ENCODE peak calls at places on chromosome 2, in four cellular contexts. W, Q, P and H are unnamed samples.

GRCh38 chr2:119440873-119441272 is 9.2 kb downstream of the TMEM37 start:
- DNase-seq in Q (no peak), W (no peak), P (no peak), H (no peak)

GRCh38 chr2:87401726-87402345 is 346.1 kb upstream of the PLGLB2 start:
- DNase-seq in P (no peak), W (no peak), Q (no peak), H (no peak)

GRCh38 chr2:30422437-30422805 is 24.6 kb upstream of the LCLAT1 start:
- DNase-seq in Q (peak; percentile 58), P (peak; percentile 42), W (peak; percentile 34), H (no peak)

GRCh38 chr2:196957442-196957841 is 30.9 kb upstream of the PGAP1 start:
- DNase-seq in W (no peak), P (no peak), Q (no peak), H (no peak)

GRCh38 chr2:146370821-146371220 is 1474.0 kb upstream of the ACVR2A start:
- DNase-seq in W (no peak), P (peak; percentile 41), Q (peak; percentile 23), H (no peak)

GRCh38 chr2:179240481-179241451 is 23.9 kb downstream of the SESTD1 start:
- DNase-seq in P (no peak), W (peak; percentile 57), Q (no peak), H (no peak)

GRCh38 chr2:179749210-179749609 is 112.2 kb downstream of the ZNF385B start:
- DNase-seq in Q (peak; percentile 17), W (no peak), P (peak; percentile 63), H (no peak)

GRCh38 chr2:189285962-189286648 is 106.5 kb upstream of the COL5A2 start:
- DNase-seq in P (peak; percentile 92), W (peak; percentile 52), Q (peak; percentile 97), H (peak; percentile 49)

GRCh38 chr2:37460866-37461229 is 116.4 kb downstream of the QPCT start:
- DNase-seq in P (no peak), Q (no peak), W (no peak), H (no peak)

GRCh38 chr2:234444888-234445287 is 52.0 kb downstream of the ARL4C start:
- DNase-seq in Q (peak; percentile 96), P (peak; percentile 98), W (no peak), H (no peak)

GRCh38 chr2:101617188-101617587 is 80.3 kb upstream of the MAP4K4 start:
- DNase-seq in Q (peak; percentile 82), P (peak; percentile 89), W (no peak), H (no peak)

GRCh38 chr2:73718851-73719621 is 18.1 kb downstream of the TPRKB start:
- DNase-seq in Q (no peak), W (no peak), P (no peak), H (no peak)

GRCh38 chr2:173122936-173123335 is 47.3 kb downstream of the MAP3K20 start:
- DNase-seq in P (peak; percentile 57), Q (no peak), W (no peak), H (no peak)

GRCh38 chr2:163565192-163565591 is 170.6 kb downstream of the FIGN start:
- DNase-seq in P (no peak), Q (no peak), W (no peak), H (no peak)

GRCh38 chr2:168355110-168355509 is 101.0 kb upstream of the CERS6 start:
- DNase-seq in W (no peak), Q (no peak), P (no peak), H (no peak)

GRCh38 chr2:55049794-55050132 is 488 bp downstream of the RTN4 start:
- DNase-seq in Q (no peak), W (no peak), P (no peak), H (no peak)

GRCh38 chr2:173874899-173875247 is 90.3 kb downstream of the SP3 start:
- DNase-seq in P (no peak), W (no peak), Q (no peak), H (no peak)

GRCh38 chr2:45173513-45173912 is 164.3 kb upstream of the SIX2 start:
- DNase-seq in P (peak; percentile 93), Q (peak; percentile 48), W (no peak), H (peak; percentile 29)

GRCh38 chr2:98175811-98176210 is 88.8 kb downstream of the VWA3B start:
- DNase-seq in W (peak; percentile 86), Q (no peak), P (no peak), H (peak; percentile 21)

GRCh38 chr2:120760446-120761135 is 24.9 kb downstream of the GLI2 start:
- DNase-seq in Q (peak; percentile 64), W (no peak), P (peak; percentile 38), H (no peak)
- H3K79me1 ChIP-seq in Q (peaks cover 49% of the 10 kb centered on the region), W (peaks cover 50% of the 10 kb centered on the region), P (peaks cover 16% of the 10 kb centered on the region), H (peaks cover 7% of the 10 kb centered on the region)

DNA sequence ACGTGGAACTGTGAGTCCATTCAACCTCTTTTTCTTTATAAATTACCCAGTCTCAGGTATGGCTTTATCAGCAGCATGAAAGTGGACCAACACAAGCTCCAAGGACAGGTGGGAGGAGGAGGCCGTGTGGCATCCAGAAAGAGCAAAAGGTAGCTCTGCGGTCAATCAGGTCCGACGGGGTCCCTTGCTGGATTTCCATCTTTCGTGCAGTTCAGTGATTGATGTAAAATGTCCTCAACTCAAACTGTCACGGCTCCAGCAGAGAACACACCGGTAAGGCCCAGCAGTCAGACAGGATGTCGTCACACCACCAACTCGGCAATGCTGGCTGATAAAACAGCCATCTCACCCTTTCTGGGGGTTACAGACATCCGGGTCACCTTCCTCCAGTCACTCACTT is 123.3 kb downstream of the PXDN start:
- DNase-seq in Q (no peak), W (no peak), P (no peak), H (no peak)
- H3K9ac ChIP-seq in Q (no peak overlapping the region), W (no peak overlapping the region), P (no peak overlapping the region), H (no peak overlapping the region)

GRCh38 chr2:85216927-85217326 is 83.7 kb downstream of the TCF7L1 start:
- DNase-seq in Q (no peak), P (no peak), W (no peak), H (no peak)

GRCh38 chr2:85215074-85216050 is 82.2 kb downstream of the TCF7L1 start:
- DNase-seq in Q (peak; percentile 81), P (peak; percentile 93), W (peak; percentile 61), H (no peak)

GRCh38 chr2:85213404-85213803 is 80.2 kb downstream of the TCF7L1 start:
- DNase-seq in Q (no peak), W (no peak), P (no peak), H (no peak)

GRCh38 chr2:85213893-85214512 is 80.8 kb downstream of the TCF7L1 start:
- DNase-seq in Q (no peak), P (no peak), W (peak; percentile 40), H (no peak)

DNA sequence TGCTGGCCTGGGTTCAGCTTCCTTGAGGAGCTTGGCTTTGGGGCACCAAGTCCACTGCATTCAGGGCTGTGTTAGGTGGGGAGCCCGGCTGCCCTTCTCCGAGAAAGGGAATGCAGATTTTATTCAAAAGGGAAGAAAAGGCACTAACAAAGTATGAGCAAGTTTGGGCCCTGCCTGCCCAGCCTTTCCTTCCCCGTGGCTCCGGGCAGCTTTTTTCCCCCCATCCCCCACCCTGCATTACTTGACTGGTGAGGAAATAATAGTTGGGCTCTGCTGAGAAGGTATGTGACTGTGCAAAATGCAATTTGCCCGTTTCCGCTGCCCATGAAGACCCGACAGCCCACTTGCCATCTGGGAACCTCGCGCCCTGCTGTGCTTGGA is 82.8 kb downstream of the TCF7L1 start:
- DNase-seq in Q (no peak), P (no peak), W (peak; percentile 44), H (no peak)
- H3K4me2 ChIP-seq in Q (peak overlapping the region; percentile 44), P (peak overlapping the region; percentile 64), W (no peak overlapping the region), H (peak overlapping the region; percentile 22)

DNA sequence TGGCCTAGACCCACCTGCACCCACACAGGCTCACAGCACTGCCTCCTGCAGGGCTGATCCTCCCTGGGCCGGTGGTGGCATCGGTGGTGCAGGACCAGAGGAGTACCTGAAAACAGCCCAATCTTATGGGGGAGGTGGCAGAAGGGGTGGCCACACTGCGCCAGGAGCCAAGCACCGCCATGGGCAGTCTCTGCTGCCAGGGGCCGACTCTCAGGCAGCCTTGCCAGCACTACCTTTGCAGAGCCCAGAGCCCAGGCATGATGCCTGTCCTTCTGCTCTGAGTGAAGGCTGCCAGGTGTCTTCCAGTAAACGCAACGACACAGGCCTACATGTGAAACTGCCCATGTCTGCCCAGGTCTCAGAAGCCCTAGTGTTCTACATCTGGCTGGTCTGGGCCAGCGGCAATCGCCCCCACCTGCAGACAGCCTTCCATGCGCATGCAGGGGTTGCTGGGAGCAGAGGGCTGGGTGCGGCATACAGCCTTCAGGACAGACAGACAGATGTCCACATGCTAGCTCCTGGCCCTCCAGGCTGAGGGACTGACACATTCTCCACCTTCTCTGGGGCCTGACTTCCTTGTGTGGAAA is 6.8 kb downstream of the HS6ST1 start:
- DNase-seq in Q (no peak), P (no peak), W (no peak), H (no peak)
- H3K79me1 ChIP-seq in Q (peaks cover 66% of the 10 kb centered on the region), P (peaks cover 26% of the 10 kb centered on the region), W (peaks cover 69% of the 10 kb centered on the region), H (no peaks in the 10 kb centered on the region)